ENCODE peak calls at places on chromosomes 16 and 17, in five cellular contexts. One of them, this sample, is unnamed.

GRCh38 chr17:1091885-1092284 is 87.9 kb downstream of the ABR start:
- DNase-seq in activated T-helper 1 cell treated with Interleukin-2 at 50 U/mL for 16 hours: no peak
- DNase-seq in ACHN: no peak
- DNase-seq in astrocyte of the spinal cord: no peak
- DNase-seq in NCI-H345: no peak
- DNase-seq in this sample: no peak

GRCh38 chr16:677306-678190 is 2.1 kb downstream of the RHBDL1 start:
- DNase-seq in ACHN: no peak
- DNase-seq in activated T-helper 1 cell treated with Interleukin-2 at 50 U/mL for 16 hours: no peak
- DNase-seq in astrocyte of the spinal cord: no peak
- DNase-seq in NCI-H345: peak
- DNase-seq in this sample: no peak

GRCh38 chr17:10234033-10234432 is 35.6 kb upstream of the GAS7 start:
- DNase-seq in astrocyte of the spinal cord: no peak
- DNase-seq in NCI-H345: no peak
- DNase-seq in ACHN: no peak
- DNase-seq in activated T-helper 1 cell treated with Interleukin-2 at 50 U/mL for 16 hours: no peak
- DNase-seq in this sample: no peak

GRCh38 chr17:40330850-40331470 is 22.0 kb downstream of the RARA start:
- DNase-seq in activated T-helper 1 cell treated with Interleukin-2 at 50 U/mL for 16 hours: no peak
- DNase-seq in ACHN: no peak
- DNase-seq in astrocyte of the spinal cord: no peak
- DNase-seq in NCI-H345: no peak
- DNase-seq in this sample: no peak

GRCh38 chr16:76214856-76215255 is 62.3 kb upstream of the CNTNAP4 start:
- DNase-seq in NCI-H345: no peak
- DNase-seq in activated T-helper 1 cell treated with Interleukin-2 at 50 U/mL for 16 hours: no peak
- DNase-seq in astrocyte of the spinal cord: no peak
- DNase-seq in ACHN: no peak
- DNase-seq in this sample: no peak

GRCh38 chr17:67649891-67650290 is 67.8 kb upstream of the NOL11 start:
- DNase-seq in activated T-helper 1 cell treated with Interleukin-2 at 50 U/mL for 16 hours: no peak
- DNase-seq in ACHN: no peak
- DNase-seq in astrocyte of the spinal cord: no peak
- DNase-seq in NCI-H345: no peak
- DNase-seq in this sample: no peak

GRCh38 chr16:75265911-75266701 is 14.7 kb upstream of the BCAR1 start:
- DNase-seq in ACHN: peak
- DNase-seq in NCI-H345: no peak
- DNase-seq in astrocyte of the spinal cord: peak
- DNase-seq in activated T-helper 1 cell treated with Interleukin-2 at 50 U/mL for 16 hours: no peak
- DNase-seq in this sample: no peak

GRCh38 chr17:47229535-47230443 is 20.6 kb downstream of the MYL4 start:
- DNase-seq in astrocyte of the spinal cord: peak
- DNase-seq in NCI-H345: peak
- DNase-seq in activated T-helper 1 cell treated with Interleukin-2 at 50 U/mL for 16 hours: peak
- DNase-seq in ACHN: peak
- DNase-seq in this sample: peak

GRCh38 chr16:87924937-87925670 is 11.2 kb downstream of the CA5A start:
- DNase-seq in NCI-H345: peak
- DNase-seq in ACHN: peak
- DNase-seq in activated T-helper 1 cell treated with Interleukin-2 at 50 U/mL for 16 hours: no peak
- DNase-seq in astrocyte of the spinal cord: no peak
- DNase-seq in this sample: no peak

GRCh38 chr16:16014329-16015224 is 65.2 kb downstream of the ABCC1 start:
- DNase-seq in astrocyte of the spinal cord: peak
- DNase-seq in NCI-H345: peak
- DNase-seq in activated T-helper 1 cell treated with Interleukin-2 at 50 U/mL for 16 hours: no peak
- DNase-seq in ACHN: no peak
- DNase-seq in this sample: no peak

GRCh38 chr16:31271621-31272190 is 11.9 kb downstream of the ITGAM start:
- DNase-seq in ACHN: no peak
- DNase-seq in activated T-helper 1 cell treated with Interleukin-2 at 50 U/mL for 16 hours: no peak
- DNase-seq in NCI-H345: no peak
- DNase-seq in astrocyte of the spinal cord: no peak
- DNase-seq in this sample: no peak

GRCh38 chr17:55089955-55090573 is 121.5 kb downstream of the STXBP4 start:
- DNase-seq in ACHN: peak
- DNase-seq in astrocyte of the spinal cord: peak
- DNase-seq in activated T-helper 1 cell treated with Interleukin-2 at 50 U/mL for 16 hours: peak
- DNase-seq in NCI-H345: no peak
- DNase-seq in this sample: no peak

This sample was measured in GM04503.